ENCODE peak calls at places on chromosome 17, in ten cellular contexts. E is cardiac septum; B is breast epithelium; F is stimulated activated effector memory CD8-positive, alpha-beta T cell treated with anti-CD3 and anti-CD28 coated beads, Interleukin-12 subunit alpha, Interleukin-12 subunit beta, amount 100 ng/mL, for 72 hours; Z is tibial artery; K is activated naive CD8-positive, alpha-beta T cell treated with anti-CD3 and anti-CD28 coated beads, Interleukin-2, amount 50 U/mL, for 24 hours; O is iris pigment epithelial cell; D is fibroblast of the aortic adventitia; I is CD4-positive, alpha-beta T cell; Q is substantia nigra. P is an unnamed sample.
A peak's percentile ranks its signal among the peaks of the same experiment; 100 is the strongest.

GRCh38 chr17:81398170-81398854 is 3.1 kb downstream of the BAHCC1 start:
- DNase-seq in I (no peak), Z (no peak), E (no peak), O (peak; percentile 65), D (no peak), F (no peak), Q (no peak), B (no peak), K (no peak), P (no peak)

GRCh38 chr17:78110363-78111011 is 18.1 kb downstream of the TMC6 start:
- DNase-seq in Q (no peak), O (no peak), E (no peak), B (no peak), D (no peak), I (no peak), F (no peak), Z (peak; percentile 58), K (no peak), P (no peak)

GRCh38 chr17:59331929-59332889 is 754 bp downstream of the YPEL2 start:
- DNase-seq in D (peak; percentile 17), F (peak; percentile 67), Z (peak; percentile 78), Q (peak; percentile 45), I (peak; percentile 11), K (peak; percentile 50), B (no peak), E (peak; percentile 83), O (peak; percentile 31), P (no peak)

GRCh38 chr17:45091778-45092425 is 30.8 kb downstream of the NMT1 start:
- DNase-seq in E (no peak), O (peak; percentile 45), D (no peak), K (no peak), Q (no peak), F (no peak), I (no peak), B (no peak), Z (no peak), P (no peak)

GRCh38 chr17:12665263-12666210 is at the start of gene MYOCD:
- DNase-seq in B (no peak), Z (peak; percentile 83), E (peak; percentile 80), F (no peak), Q (no peak), O (peak; percentile 37), K (no peak), I (no peak), D (peak; percentile 2), P (no peak)

GRCh38 chr17:50792132-50792531 is 24.8 kb upstream of the ANKRD40CL start:
- DNase-seq in E (no peak), O (no peak), F (no peak), K (no peak), I (no peak), B (no peak), D (no peak), Q (no peak), Z (no peak), P (no peak)

GRCh38 chr17:80724723-80725388 is 180.2 kb downstream of the RPTOR start:
- DNase-seq in I (no peak), F (no peak), Q (no peak), Z (no peak), B (no peak), K (no peak), E (no peak), D (peak; percentile 69), O (peak; percentile 74), P (peak; percentile 64)

GRCh38 chr17:44970136-44970737 is 2.1 kb upstream of the C1QL1 start:
- DNase-seq in K (peak; percentile 49), F (no peak), I (no peak), O (peak; percentile 30), Z (peak; percentile 70), B (no peak), E (no peak), D (no peak), Q (no peak), P (no peak)

GRCh38 chr17:79233916-79234551 is 159.4 kb downstream of the ENGASE start:
- DNase-seq in K (no peak), I (no peak), F (no peak), E (no peak), D (no peak), O (no peak), B (no peak), Q (no peak), Z (no peak), P (no peak)

GRCh38 chr17:35797370-35797769 is 1.9 kb upstream of the MMP28 start:
- DNase-seq in E (peak; percentile 19), K (no peak), B (no peak), Z (no peak), F (peak; percentile 41), D (no peak), Q (no peak), O (no peak), I (no peak), P (no peak)

GRCh38 chr17:59634632-59635561 is 15.2 kb downstream of the CLTC start:
- DNase-seq in E (no peak), Q (no peak), O (no peak), I (no peak), K (no peak), D (no peak), B (no peak), F (no peak), Z (no peak), P (no peak)

GRCh38 chr17:62189377-62189776 is 124.3 kb upstream of the MED13 start:
- DNase-seq in D (no peak), E (no peak), I (no peak), Z (no peak), F (no peak), Q (no peak), K (no peak), O (no peak), B (no peak), P (no peak)

GRCh38 chr17:57408064-57408811 is 151.9 kb downstream of the MSI2 start:
- DNase-seq in Z (no peak), D (no peak), Q (no peak), I (peak; percentile 25), E (no peak), F (no peak), K (peak; percentile 34), B (no peak), O (peak; percentile 26), P (no peak)

GRCh38 chr17:6244253-6244652 is 174.1 kb downstream of the WSCD1 start:
- DNase-seq in F (no peak), Q (no peak), I (no peak), D (no peak), K (no peak), O (no peak), E (no peak), Z (no peak), B (no peak), P (no peak)

GRCh38 chr17:40648326-40648968 is 829 bp upstream of the SMARCE1 start:
- DNase-seq in Z (peak; percentile 67), Q (no peak), K (no peak), D (peak; percentile 74), I (no peak), F (no peak), B (no peak), E (no peak), O (peak; percentile 11), P (no peak)

GRCh38 chr17:6683081-6683684 is 30.0 kb downstream of the SLC13A5 start:
- DNase-seq in K (no peak), D (no peak), F (no peak), O (no peak), Q (no peak), E (no peak), Z (no peak), I (no peak), B (no peak), P (no peak)

GRCh38 chr17:43900183-43900857 is 7.0 kb downstream of the MPP2 start:
- DNase-seq in Z (peak; percentile 87), F (peak; percentile 88), B (peak; percentile 87), K (peak; percentile 85), Q (peak; percentile 70), O (peak; percentile 74), I (peak; percentile 71), D (peak; percentile 72), E (peak; percentile 90), P (peak; percentile 37)

GRCh38 chr17:78197147-78197830 is 10.1 kb downstream of the AFMID start:
- DNase-seq in Z (no peak), B (no peak), K (no peak), I (no peak), D (no peak), E (no peak), F (no peak), Q (no peak), O (no peak), P (no peak)

GRCh38 chr17:10177921-10178788 is 20.3 kb downstream of the GAS7 start:
- DNase-seq in O (no peak), Z (no peak), E (no peak), F (no peak), B (no peak), D (peak; percentile 75), Q (no peak), K (no peak), I (no peak), P (peak; percentile 51)

GRCh38 chr17:9371019-9371418 is 204.6 kb downstream of the STX8 start:
- DNase-seq in K (no peak), B (no peak), E (no peak), O (peak; percentile 94), Q (no peak), I (no peak), F (no peak), Z (no peak), D (peak; percentile 94), P (peak; percentile 67)

GRCh38 chr17:8053600-8053999 is 14.7 kb downstream of the ALOX15B start:
- DNase-seq in Z (no peak), Q (no peak), D (no peak), F (no peak), B (no peak), K (no peak), O (no peak), I (no peak), E (no peak), P (no peak)

GRCh38 chr17:10265100-10265810 is 66.8 kb upstream of the GAS7 start:
- DNase-seq in Q (no peak), O (no peak), F (no peak), I (no peak), E (no peak), B (no peak), D (peak; percentile 54), K (no peak), Z (no peak), P (no peak)

GRCh38 chr17:35313875-35314409 is 59.5 kb downstream of the SLFN11 start:
- DNase-seq in I (peak; percentile 6), E (peak; percentile 83), B (no peak), F (peak; percentile 61), K (peak; percentile 20), Z (peak; percentile 68), D (no peak), Q (no peak), O (no peak), P (no peak)

GRCh38 chr17:63382136-63382535 is 64.0 kb downstream of the CYB561 start:
- DNase-seq in K (no peak), D (no peak), E (no peak), O (no peak), I (no peak), Q (no peak), B (no peak), Z (no peak), F (no peak), P (no peak)

GRCh38 chr17:38707678-38708351 is 2.7 kb downstream of the MLLT6 start:
- DNase-seq in I (no peak), E (no peak), Q (no peak), D (no peak), F (no peak), O (no peak), B (no peak), K (no peak), Z (no peak), P (no peak)

GRCh38 chr17:16923904-16924700 is 47.8 kb downstream of the TNFRSF13B start:
- DNase-seq in O (no peak), Z (peak; percentile 53), Q (no peak), B (peak; percentile 31), D (no peak), I (no peak), K (no peak), E (peak; percentile 71), F (no peak), P (no peak)

GRCh38 chr17:29251969-29252866 is 5.6 kb downstream of the CRYBA1 start:
- DNase-seq in I (no peak), O (peak; percentile 63), Z (no peak), D (peak; percentile 62), E (no peak), K (no peak), Q (no peak), F (no peak), B (no peak), P (peak; percentile 9)

GRCh38 chr17:65518256-65518655 is 43.2 kb downstream of the AXIN2 start:
- DNase-seq in K (no peak), Z (no peak), D (peak; percentile 78), I (no peak), Q (no peak), E (no peak), F (no peak), B (no peak), O (peak; percentile 14), P (no peak)

P was measured in skeletal muscle cell.